ENCODE peak calls at places on chromosomes 13 and 19, in eight cellular contexts. One of them, this sample, is unnamed.
A peak's percentile ranks its signal among the peaks of the same experiment; 100 is the strongest.

GRCh38 chr13:61954092-61954491 is 538.4 kb upstream of the PCDH20 start:
- DNase-seq in uterus: no peak
- DNase-seq in effector memory CD4-positive, alpha-beta T cell: no peak
- DNase-seq in CD8-positive, alpha-beta memory T cell: no peak
- DNase-seq in CD4-positive, CD25-positive, alpha-beta regulatory T cell: no peak
- DNase-seq in astrocyte: no peak
- DNase-seq in lower lobe of right lung: no peak
- DNase-seq in gastrocnemius medialis: no peak
- DNase-seq in this sample: no peak

GRCh38 chr13:22064854-22065646 is 394.2 kb downstream of the FGF9 start:
- DNase-seq in uterus: no peak
- DNase-seq in effector memory CD4-positive, alpha-beta T cell: no peak
- DNase-seq in CD8-positive, alpha-beta memory T cell: no peak
- DNase-seq in CD4-positive, CD25-positive, alpha-beta regulatory T cell: no peak
- DNase-seq in astrocyte: no peak
- DNase-seq in lower lobe of right lung: no peak
- DNase-seq in gastrocnemius medialis: no peak
- DNase-seq in this sample: no peak

GRCh38 chr13:98503175-98504028 is 73.5 kb downstream of the STK24 start:
- DNase-seq in uterus: no peak
- DNase-seq in effector memory CD4-positive, alpha-beta T cell: no peak
- DNase-seq in CD8-positive, alpha-beta memory T cell: no peak
- DNase-seq in CD4-positive, CD25-positive, alpha-beta regulatory T cell: no peak
- DNase-seq in astrocyte: no peak
- DNase-seq in lower lobe of right lung: no peak
- DNase-seq in gastrocnemius medialis: no peak
- DNase-seq in this sample: no peak

GRCh38 chr19:38264486-38265212 is at the start of gene SPINT2:
- DNase-seq in uterus: no peak
- DNase-seq in effector memory CD4-positive, alpha-beta T cell: no peak
- DNase-seq in CD8-positive, alpha-beta memory T cell: no peak
- DNase-seq in CD4-positive, CD25-positive, alpha-beta regulatory T cell: no peak
- DNase-seq in astrocyte: no peak
- DNase-seq in lower lobe of right lung: peak; percentile 94
- DNase-seq in gastrocnemius medialis: no peak
- DNase-seq in this sample: no peak

GRCh38 chr19:56837492-56837891 is 3.0 kb downstream of the PEG3 start:
- DNase-seq in uterus: peak; percentile 79
- DNase-seq in effector memory CD4-positive, alpha-beta T cell: no peak
- DNase-seq in CD8-positive, alpha-beta memory T cell: no peak
- DNase-seq in CD4-positive, CD25-positive, alpha-beta regulatory T cell: no peak
- DNase-seq in astrocyte: no peak
- DNase-seq in lower lobe of right lung: peak; percentile 71
- DNase-seq in gastrocnemius medialis: peak; percentile 4
- DNase-seq in this sample: no peak

GRCh38 chr19:10566658-10567410 is 1.0 kb upstream of the KRI1 start:
- DNase-seq in uterus: no peak
- DNase-seq in effector memory CD4-positive, alpha-beta T cell: peak; percentile 52
- DNase-seq in CD8-positive, alpha-beta memory T cell: peak; percentile 80
- DNase-seq in CD4-positive, CD25-positive, alpha-beta regulatory T cell: peak; percentile 65
- DNase-seq in astrocyte: no peak
- DNase-seq in lower lobe of right lung: no peak
- DNase-seq in gastrocnemius medialis: no peak
- DNase-seq in this sample: peak; percentile 59

GRCh38 chr19:6064016-6064702 is 46.1 kb downstream of the RFX2 start:
- DNase-seq in uterus: peak; percentile 25
- DNase-seq in effector memory CD4-positive, alpha-beta T cell: no peak
- DNase-seq in CD8-positive, alpha-beta memory T cell: no peak
- DNase-seq in CD4-positive, CD25-positive, alpha-beta regulatory T cell: no peak
- DNase-seq in astrocyte: no peak
- DNase-seq in lower lobe of right lung: no peak
- DNase-seq in gastrocnemius medialis: no peak
- DNase-seq in this sample: no peak

GRCh38 chr19:41426952-41427646 is at the start of gene B3GNT8:
- DNase-seq in uterus: peak; percentile 79
- DNase-seq in effector memory CD4-positive, alpha-beta T cell: peak; percentile 28
- DNase-seq in CD8-positive, alpha-beta memory T cell: no peak
- DNase-seq in CD4-positive, CD25-positive, alpha-beta regulatory T cell: peak; percentile 60
- DNase-seq in astrocyte: peak; percentile 22
- DNase-seq in lower lobe of right lung: peak; percentile 92
- DNase-seq in gastrocnemius medialis: peak; percentile 47
- DNase-seq in this sample: peak; percentile 51

GRCh38 chr19:15299568-15300409 is 32.5 kb downstream of the BRD4 start:
- DNase-seq in uterus: no peak
- DNase-seq in effector memory CD4-positive, alpha-beta T cell: no peak
- DNase-seq in CD8-positive, alpha-beta memory T cell: no peak
- DNase-seq in CD4-positive, CD25-positive, alpha-beta regulatory T cell: no peak
- DNase-seq in astrocyte: peak; percentile 73
- DNase-seq in lower lobe of right lung: no peak
- DNase-seq in gastrocnemius medialis: no peak
- DNase-seq in this sample: no peak
- H3K27ac ChIP-seq in uterus: no peak overlapping the region
- H3K27ac ChIP-seq in effector memory CD4-positive, alpha-beta T cell: no peak overlapping the region
- H3K27ac ChIP-seq in CD8-positive, alpha-beta memory T cell: peak overlapping the region; percentile 5
- H3K27ac ChIP-seq in CD4-positive, CD25-positive, alpha-beta regulatory T cell: no peak overlapping the region
- H3K27ac ChIP-seq in astrocyte: peak overlapping the region; percentile 48
- H3K27ac ChIP-seq in lower lobe of right lung: peak overlapping the region; percentile 73
- H3K27ac ChIP-seq in gastrocnemius medialis: no peak overlapping the region
- H3K27ac ChIP-seq in this sample: peak overlapping the region; percentile 19

DNA sequence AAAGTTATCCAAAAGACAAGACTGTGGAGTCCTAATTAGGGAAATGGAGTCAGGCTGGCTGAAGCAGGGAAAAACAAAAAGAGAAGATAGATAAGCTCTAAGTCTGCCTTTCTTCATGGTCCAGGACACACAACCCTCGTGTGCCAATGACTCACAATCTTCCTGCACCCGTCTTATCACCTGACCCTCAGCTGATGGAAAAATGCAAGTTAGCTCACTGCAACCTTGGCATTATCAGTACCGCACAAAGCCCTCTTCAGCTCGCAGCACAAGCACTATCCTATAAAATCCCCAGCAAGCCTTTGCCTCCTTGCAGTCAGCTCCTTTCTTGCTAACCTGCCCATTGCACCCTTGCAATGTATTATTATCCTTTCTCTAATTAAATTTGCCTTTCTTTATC is 4.3 kb downstream of the OR7A5 start:
- DNase-seq in uterus: no peak
- DNase-seq in effector memory CD4-positive, alpha-beta T cell: no peak
- DNase-seq in CD8-positive, alpha-beta memory T cell: no peak
- DNase-seq in CD4-positive, CD25-positive, alpha-beta regulatory T cell: no peak
- DNase-seq in astrocyte: no peak
- DNase-seq in lower lobe of right lung: no peak
- DNase-seq in gastrocnemius medialis: no peak
- DNase-seq in this sample: no peak
- H3K27me3 ChIP-seq in uterus: no peaks in the 10 kb centered on the region
- H3K27me3 ChIP-seq in effector memory CD4-positive, alpha-beta T cell: no peaks in the 10 kb centered on the region
- H3K27me3 ChIP-seq in CD8-positive, alpha-beta memory T cell: no peaks in the 10 kb centered on the region
- H3K27me3 ChIP-seq in CD4-positive, CD25-positive, alpha-beta regulatory T cell: no peaks in the 10 kb centered on the region
- H3K27me3 ChIP-seq in astrocyte: no peaks in the 10 kb centered on the region
- H3K27me3 ChIP-seq in lower lobe of right lung: peaks cover under 1% of the 10 kb centered on the region
- H3K27me3 ChIP-seq in gastrocnemius medialis: no peaks in the 10 kb centered on the region
- H3K27me3 ChIP-seq in this sample: peaks cover 2% of the 10 kb centered on the region

GRCh38 chr19:43605875-43606568 is 5.9 kb upstream of the SRRM5 start:
- DNase-seq in uterus: no peak
- DNase-seq in effector memory CD4-positive, alpha-beta T cell: no peak
- DNase-seq in CD8-positive, alpha-beta memory T cell: no peak
- DNase-seq in CD4-positive, CD25-positive, alpha-beta regulatory T cell: no peak
- DNase-seq in astrocyte: no peak
- DNase-seq in lower lobe of right lung: no peak
- DNase-seq in gastrocnemius medialis: no peak
- DNase-seq in this sample: no peak

GRCh38 chr19:43607238-43608205 is 4.4 kb upstream of the SRRM5 start:
- DNase-seq in uterus: no peak
- DNase-seq in effector memory CD4-positive, alpha-beta T cell: no peak
- DNase-seq in CD8-positive, alpha-beta memory T cell: no peak
- DNase-seq in CD4-positive, CD25-positive, alpha-beta regulatory T cell: no peak
- DNase-seq in astrocyte: no peak
- DNase-seq in lower lobe of right lung: no peak
- DNase-seq in gastrocnemius medialis: no peak
- DNase-seq in this sample: no peak

GRCh38 chr19:43610493-43610892 is 1.4 kb upstream of the SRRM5 start:
- DNase-seq in uterus: no peak
- DNase-seq in effector memory CD4-positive, alpha-beta T cell: no peak
- DNase-seq in CD8-positive, alpha-beta memory T cell: no peak
- DNase-seq in CD4-positive, CD25-positive, alpha-beta regulatory T cell: no peak
- DNase-seq in astrocyte: no peak
- DNase-seq in lower lobe of right lung: no peak
- DNase-seq in gastrocnemius medialis: no peak
- DNase-seq in this sample: no peak

GRCh38 chr19:43609872-43610271 is 2.0 kb upstream of the SRRM5 start:
- DNase-seq in uterus: no peak
- DNase-seq in effector memory CD4-positive, alpha-beta T cell: no peak
- DNase-seq in CD8-positive, alpha-beta memory T cell: no peak
- DNase-seq in CD4-positive, CD25-positive, alpha-beta regulatory T cell: no peak
- DNase-seq in astrocyte: no peak
- DNase-seq in lower lobe of right lung: no peak
- DNase-seq in gastrocnemius medialis: no peak
- DNase-seq in this sample: no peak

GRCh38 chr19:43606569-43607229 is 5.2 kb upstream of the SRRM5 start:
- DNase-seq in uterus: no peak
- DNase-seq in effector memory CD4-positive, alpha-beta T cell: no peak
- DNase-seq in CD8-positive, alpha-beta memory T cell: no peak
- DNase-seq in CD4-positive, CD25-positive, alpha-beta regulatory T cell: no peak
- DNase-seq in astrocyte: no peak
- DNase-seq in lower lobe of right lung: no peak
- DNase-seq in gastrocnemius medialis: no peak
- DNase-seq in this sample: no peak
- H3K4me3 ChIP-seq in uterus: no peak overlapping the region
- H3K4me3 ChIP-seq in effector memory CD4-positive, alpha-beta T cell: no peak overlapping the region
- H3K4me3 ChIP-seq in CD8-positive, alpha-beta memory T cell: no peak overlapping the region
- H3K4me3 ChIP-seq in CD4-positive, CD25-positive, alpha-beta regulatory T cell: no peak overlapping the region
- H3K4me3 ChIP-seq in astrocyte: no peak overlapping the region
- H3K4me3 ChIP-seq in lower lobe of right lung: no peak overlapping the region
- H3K4me3 ChIP-seq in gastrocnemius medialis: no peak overlapping the region
- H3K4me3 ChIP-seq in this sample: no peak overlapping the region

DNA sequence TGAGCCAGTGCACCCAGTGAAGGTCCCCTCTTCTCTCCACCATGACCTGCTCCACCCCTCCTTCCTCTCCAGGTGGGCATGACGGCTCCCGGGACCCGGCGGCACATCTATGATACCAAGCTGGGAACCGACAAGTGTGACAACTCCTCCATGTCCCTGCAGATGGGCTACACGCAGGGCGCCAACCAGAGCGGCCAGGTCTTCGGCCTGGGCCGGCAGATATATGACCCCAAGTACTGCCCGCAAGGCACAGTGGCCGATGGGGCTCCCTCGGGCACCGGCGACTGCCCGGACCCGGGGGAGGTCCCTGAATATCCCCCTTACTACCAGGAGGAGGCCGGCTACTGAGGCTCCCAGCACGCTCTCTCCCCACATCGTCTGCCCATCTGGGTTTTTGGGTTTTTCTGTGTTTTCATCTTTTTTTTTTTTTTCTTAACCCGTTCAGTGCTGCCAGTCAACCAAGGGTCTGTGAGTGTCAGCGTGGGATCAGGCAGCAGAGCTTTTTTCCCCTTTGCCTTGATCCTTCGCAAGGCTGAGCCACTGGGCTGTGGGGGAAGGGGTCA is 2.3 kb upstream of the ABCA7 start:
- DNase-seq in uterus: no peak
- DNase-seq in effector memory CD4-positive, alpha-beta T cell: no peak
- DNase-seq in CD8-positive, alpha-beta memory T cell: peak; percentile 38
- DNase-seq in CD4-positive, CD25-positive, alpha-beta regulatory T cell: no peak
- DNase-seq in astrocyte: no peak
- DNase-seq in lower lobe of right lung: no peak
- DNase-seq in gastrocnemius medialis: no peak
- DNase-seq in this sample: no peak
- H3K27ac ChIP-seq in uterus: no peak overlapping the region
- H3K27ac ChIP-seq in effector memory CD4-positive, alpha-beta T cell: peak overlapping the region; percentile 60
- H3K27ac ChIP-seq in CD8-positive, alpha-beta memory T cell: peak overlapping the region; percentile 53
- H3K27ac ChIP-seq in CD4-positive, CD25-positive, alpha-beta regulatory T cell: peak overlapping the region; percentile 63
- H3K27ac ChIP-seq in astrocyte: peak overlapping the region; percentile 19
- H3K27ac ChIP-seq in lower lobe of right lung: peak overlapping the region; percentile 79
- H3K27ac ChIP-seq in gastrocnemius medialis: no peak overlapping the region
- H3K27ac ChIP-seq in this sample: peak overlapping the region; percentile 68

DNA sequence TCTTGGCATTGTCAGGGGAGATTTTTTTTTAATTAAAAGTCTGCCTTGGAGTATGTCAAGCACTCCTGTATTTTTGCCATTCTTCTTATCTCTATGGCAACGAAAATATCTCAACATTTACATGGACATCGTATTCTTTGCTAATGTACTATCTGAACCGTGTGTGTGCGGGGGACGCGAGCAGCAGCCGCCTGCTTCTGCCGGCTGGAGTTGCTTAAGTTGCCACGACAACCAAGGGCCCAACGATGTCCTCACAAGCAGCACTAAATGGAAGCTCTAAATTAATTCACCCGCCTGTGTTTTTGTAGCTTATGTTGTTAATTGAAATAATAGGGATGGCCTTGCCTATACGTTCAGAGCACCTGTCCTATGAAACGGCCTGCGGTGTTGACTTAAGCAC is 309.5 kb downstream of the TEX29 start:
- DNase-seq in uterus: no peak
- DNase-seq in effector memory CD4-positive, alpha-beta T cell: no peak
- DNase-seq in CD8-positive, alpha-beta memory T cell: no peak
- DNase-seq in CD4-positive, CD25-positive, alpha-beta regulatory T cell: no peak
- DNase-seq in astrocyte: no peak
- DNase-seq in lower lobe of right lung: no peak
- DNase-seq in gastrocnemius medialis: no peak
- DNase-seq in this sample: no peak
- H3K27me3 ChIP-seq in uterus: no peaks in the 10 kb centered on the region
- H3K27me3 ChIP-seq in effector memory CD4-positive, alpha-beta T cell: no peaks in the 10 kb centered on the region
- H3K27me3 ChIP-seq in CD8-positive, alpha-beta memory T cell: no peaks in the 10 kb centered on the region
- H3K27me3 ChIP-seq in CD4-positive, CD25-positive, alpha-beta regulatory T cell: no peaks in the 10 kb centered on the region
- H3K27me3 ChIP-seq in astrocyte: no peaks in the 10 kb centered on the region
- H3K27me3 ChIP-seq in lower lobe of right lung: no peaks in the 10 kb centered on the region
- H3K27me3 ChIP-seq in gastrocnemius medialis: no peaks in the 10 kb centered on the region
- H3K27me3 ChIP-seq in this sample: peaks cover 12% of the 10 kb centered on the region

This sample was measured in DND-41.